ENCODE peak calls at places on chromosomes 12 and 14, in four cellular contexts. D, I, P and V are unnamed samples.

GRCh38 chr14:103052407-103052806 is 4.9 kb downstream of the CDC42BPB start:
- DNase-seq in D (no peak), I (no peak), P (no peak), V (no peak)

GRCh38 chr12:100372846-100373245 is 16.0 kb downstream of the SLC17A8 start:
- DNase-seq in D (no peak), I (no peak), P (no peak), V (no peak)

GRCh38 chr12:106170285-106170684 is 31.5 kb upstream of the NUAK1 start:
- DNase-seq in D (no peak), I (no peak), P (no peak), V (no peak)

GRCh38 chr14:69263364-69263763 is 3.4 kb downstream of the GALNT16 start:
- DNase-seq in D (no peak), I (no peak), P (no peak), V (no peak)

GRCh38 chr14:56224179-56224578 is 106.0 kb downstream of the PELI2 start:
- DNase-seq in D (no peak), I (no peak), P (no peak), V (peak)

GRCh38 chr14:23104070-23104590 is 659 bp downstream of the CIROP start:
- DNase-seq in D (no peak), I (no peak), P (no peak), V (no peak)

GRCh38 chr14:99510556-99511139 is 29.4 kb downstream of the CCNK start:
- DNase-seq in D (no peak), I (no peak), P (no peak), V (no peak)

GRCh38 chr12:26242683-26243082 is 47.3 kb downstream of the SSPN start:
- DNase-seq in D (no peak), I (no peak), P (no peak), V (no peak)

GRCh38 chr14:71932229-71932951 is at the start of gene RGS6:
- DNase-seq in D (no peak), I (peak), P (peak), V (peak)

GRCh38 chr12:102756564-102756963 is 160.5 kb downstream of the PAH start:
- DNase-seq in D (no peak), I (no peak), P (no peak), V (no peak)

GRCh38 chr14:76955575-76956252 is 72.8 kb downstream of the IRF2BPL start:
- DNase-seq in D (no peak), I (peak), P (no peak), V (peak)

GRCh38 chr12:124737772-124738635 is 125.7 kb downstream of the SCARB1 start:
- DNase-seq in D (no peak), I (no peak), P (no peak), V (no peak)

GRCh38 chr12:64877363-64878004 is 53.0 kb downstream of the TBC1D30 start:
- DNase-seq in D (no peak), I (no peak), P (no peak), V (no peak)

GRCh38 chr14:69853774-69854173 is 25.4 kb upstream of the SMOC1 start:
- DNase-seq in D (no peak), I (no peak), P (peak), V (no peak)

GRCh38 chr14:29637406-29637805 is 290.2 kb downstream of the PRKD1 start:
- DNase-seq in D (no peak), I (no peak), P (no peak), V (no peak)

GRCh38 chr14:47539065-47539464 is 136.3 kb downstream of the MDGA2 start:
- DNase-seq in D (no peak), I (peak), P (peak), V (no peak)

GRCh38 chr14:76589246-76589645 is 172.0 kb upstream of the VASH1 start:
- DNase-seq in D (no peak), I (no peak), P (no peak), V (no peak)

GRCh38 chr12:113473942-113474341 is 2.3 kb upstream of the LHX5 start:
- DNase-seq in D (no peak), I (no peak), P (no peak), V (no peak)

GRCh38 chr14:76872796-76873432 is 46.7 kb downstream of the LRRC74A start:
- DNase-seq in D (peak), I (peak), P (peak), V (peak)

GRCh38 chr14:65168840-65169239 is 66.5 kb upstream of the MAX start:
- DNase-seq in D (no peak), I (no peak), P (no peak), V (no peak)

GRCh38 chr12:22121224-22121623 is 75.2 kb downstream of the CMAS start:
- DNase-seq in D (no peak), I (peak), P (peak), V (peak)

GRCh38 chr12:57027805-57028153 is 11.4 kb upstream of the TAC3 start:
- DNase-seq in D (no peak), I (no peak), P (no peak), V (no peak)

GRCh38 chr12:69475237-69475984 is 5.2 kb downstream of the FRS2 start:
- DNase-seq in D (no peak), I (peak), P (no peak), V (peak)

GRCh38 chr14:73027546-73027945 is 640 bp upstream of the ZFYVE1 start:
- DNase-seq in D (no peak), I (no peak), P (no peak), V (no peak)

GRCh38 chr14:21525995-21526671 is at the start of gene SALL2:
- DNase-seq in D (peak), I (peak), P (peak), V (peak)

GRCh38 chr12:95624544-95624943 is 73.3 kb upstream of the USP44 start:
- DNase-seq in D (no peak), I (peak), P (no peak), V (no peak)

GRCh38 chr12:18850752-18851151 is 112.8 kb downstream of the CAPZA3 start:
- DNase-seq in D (no peak), I (no peak), P (no peak), V (no peak)

GRCh38 chr12:117522559-117522958 is 161.1 kb upstream of the NOS1 start:
- DNase-seq in D (no peak), I (no peak), P (no peak), V (no peak)

GRCh38 chr12:25424186-25424854 is 128.8 kb downstream of the LMNTD1 start:
- DNase-seq in D (no peak), I (no peak), P (no peak), V (no peak)

GRCh38 chr14:95085321-95085720 is 72.0 kb downstream of the DICER1 start:
- DNase-seq in D (no peak), I (no peak), P (no peak), V (no peak)

GRCh38 chr12:49673446-49674317 is 33.5 kb downstream of the FMNL3 start:
- DNase-seq in D (peak), I (peak), P (peak), V (no peak)

GRCh38 chr12:127146991-127147718 is 1119.8 kb upstream of the TMEM132C start:
- DNase-seq in D (no peak), I (no peak), P (no peak), V (no peak)

GRCh38 chr12:6267007-6267721 is 43.3 kb upstream of the PLEKHG6 start:
- DNase-seq in D (no peak), I (no peak), P (no peak), V (no peak)

GRCh38 chr14:34971381-34971780 is 11.4 kb upstream of the SRP54 start:
- DNase-seq in D (no peak), I (no peak), P (no peak), V (no peak)

GRCh38 chr12:20011200-20011599 is 357.1 kb upstream of the PDE3A start:
- DNase-seq in D (no peak), I (no peak), P (no peak), V (peak)

GRCh38 chr14:97120204-97121120 is 323.3 kb downstream of the VRK1 start:
- DNase-seq in D (no peak), I (no peak), P (no peak), V (no peak)

GRCh38 chr14:102088012-102088792 is 1.4 kb upstream of the HSP90AA1 start:
- DNase-seq in D (peak), I (no peak), P (peak), V (no peak)

GRCh38 chr14:32656609-32657008 is 282.1 kb upstream of the NPAS3 start:
- DNase-seq in D (no peak), I (no peak), P (no peak), V (no peak)

GRCh38 chr14:74732387-74732786 is 19.4 kb downstream of the FCF1 start:
- DNase-seq in D (no peak), I (no peak), P (no peak), V (no peak)

GRCh38 chr14:74737753-74738325 is 24.9 kb downstream of the FCF1 start:
- DNase-seq in D (no peak), I (no peak), P (no peak), V (no peak)

GRCh38 chr14:74735113-74735512 is 22.2 kb downstream of the FCF1 start:
- DNase-seq in D (no peak), I (no peak), P (no peak), V (no peak)

DNA sequence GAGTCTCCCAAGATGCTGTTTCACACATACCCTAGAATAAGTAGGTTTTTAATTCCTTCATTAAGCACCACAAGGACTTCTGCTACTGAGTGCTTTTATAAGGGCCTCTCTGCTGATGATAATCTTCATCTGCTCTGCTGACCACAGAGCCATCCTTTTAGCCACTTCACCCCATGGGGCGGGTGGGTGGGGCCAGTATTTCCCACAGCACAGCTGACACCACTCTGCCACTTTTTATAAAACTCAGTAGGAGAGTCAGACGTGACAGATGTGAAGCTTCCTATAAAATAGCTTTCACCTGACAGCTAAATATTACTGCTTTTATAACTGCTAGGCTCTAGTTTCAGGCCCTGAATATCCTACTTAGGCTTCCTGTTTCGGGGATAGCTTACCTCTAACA is 20.3 kb downstream of the FCF1 start:
- DNase-seq in D (no peak), I (no peak), P (no peak), V (no peak)
- TF ChIP-seq JUN in D (no peak), I (no peak), P (no peak), V (no peak)

GRCh38 chr12:85466906-85467305 is 186.9 kb downstream of the ALX1 start:
- DNase-seq in D (no peak), I (no peak), P (no peak), V (no peak)

GRCh38 chr12:85462888-85463287 is 182.9 kb downstream of the ALX1 start:
- DNase-seq in D (no peak), I (no peak), P (no peak), V (no peak)

GRCh38 chr12:85457026-85457425 is 177.0 kb downstream of the ALX1 start:
- DNase-seq in D (no peak), I (no peak), P (no peak), V (no peak)

DNA sequence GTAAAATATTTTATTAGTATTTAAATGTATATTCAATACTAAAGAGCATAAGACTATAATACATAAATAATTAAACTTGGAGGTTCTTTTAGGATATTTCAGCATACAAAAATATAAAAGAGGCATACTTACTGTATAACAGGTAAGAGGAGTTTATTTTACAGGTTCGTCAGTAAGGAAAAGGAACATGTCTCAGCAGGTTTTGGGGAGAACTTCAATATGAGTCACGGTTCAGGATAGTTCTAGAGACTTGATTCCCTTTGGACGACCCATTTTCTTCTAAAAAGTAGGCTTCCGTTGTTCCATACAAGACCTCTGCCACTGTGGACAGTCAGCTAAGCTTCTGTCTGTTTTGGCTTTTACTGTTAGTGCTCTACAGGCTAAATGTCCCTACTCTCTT is 181.1 kb downstream of the ALX1 start:
- DNase-seq in D (no peak), I (no peak), P (no peak), V (no peak)
- TF ChIP-seq MAFK in D (no peak), I (no peak), P (no peak), V (no peak)

GRCh38 chr12:119693006-119693405 is 25.1 kb downstream of the PRKAB1 start:
- DNase-seq in D (no peak), I (no peak), P (no peak), V (no peak)
- TF ChIP-seq JUN in D (no peak), I (no peak), P (no peak), V (no peak)

DNA sequence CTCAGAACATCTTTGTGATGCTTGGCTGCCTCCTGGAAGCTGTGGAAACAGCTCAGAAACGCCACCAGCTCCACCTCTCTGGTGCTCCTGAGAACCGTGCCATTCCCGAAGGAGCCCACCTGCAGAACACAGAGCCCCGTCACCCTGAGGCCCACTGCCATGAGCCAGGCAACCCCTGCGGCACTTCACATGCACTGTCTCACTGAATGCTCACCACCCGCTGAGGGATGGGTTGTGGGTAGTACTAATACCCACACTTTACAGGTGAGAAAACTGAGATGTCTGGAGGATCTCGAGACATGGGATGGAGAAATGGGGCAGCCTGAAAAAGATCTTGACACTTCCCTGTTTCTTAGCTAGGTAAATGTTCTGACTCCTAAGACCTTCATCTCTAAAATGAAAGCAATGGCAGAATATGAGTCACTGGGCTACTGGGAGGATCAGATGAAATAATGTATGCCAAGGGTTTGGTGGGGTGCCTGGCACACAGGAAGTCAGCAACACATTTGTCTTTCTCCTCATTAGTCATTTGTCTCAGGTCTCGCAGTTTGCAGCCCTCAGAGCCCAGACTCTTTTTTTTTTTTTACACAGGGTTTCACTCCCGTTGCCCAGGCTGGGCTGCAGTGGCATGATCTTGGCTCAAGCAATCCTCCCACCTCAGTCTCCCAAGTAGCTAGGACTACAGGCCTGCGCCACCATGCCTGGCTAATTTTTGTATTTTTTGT is 5.3 kb downstream of the OASL start:
- DNase-seq in D (no peak), I (no peak), P (no peak), V (peak)
- TF ChIP-seq MAFK in D (no peak), I (no peak), P (no peak), V (no peak)

DNA sequence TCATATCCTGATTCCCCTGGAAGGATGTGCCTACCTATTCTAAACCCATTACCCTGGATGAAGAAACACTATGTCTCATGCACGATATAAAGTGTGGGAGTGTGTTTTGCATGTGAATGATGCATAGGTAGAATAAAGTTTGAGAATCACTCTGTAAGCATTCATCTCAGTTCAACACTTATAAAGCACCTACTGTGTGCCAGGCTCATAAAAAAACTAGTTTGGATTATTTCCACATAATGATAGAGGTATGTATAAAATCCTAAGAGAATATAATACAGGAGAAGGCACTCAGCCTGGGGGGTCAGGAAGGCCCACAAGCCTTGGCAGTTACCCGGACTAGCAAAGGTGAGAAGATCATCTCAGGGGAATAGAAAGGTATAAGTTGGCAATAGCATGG is 41.1 kb upstream of the BCL2L14 start:
- DNase-seq in D (no peak), I (no peak), P (no peak), V (no peak)
- TF ChIP-seq JUN in D (no peak), I (no peak), P (no peak), V (no peak)

GRCh38 chr12:27866382-27867101 is 86.5 kb upstream of the MANSC4 start:
- DNase-seq in D (no peak), I (no peak), P (no peak), V (peak)
- TF ChIP-seq MAFK in D (no peak), I (no peak), P (no peak), V (no peak)

DNA sequence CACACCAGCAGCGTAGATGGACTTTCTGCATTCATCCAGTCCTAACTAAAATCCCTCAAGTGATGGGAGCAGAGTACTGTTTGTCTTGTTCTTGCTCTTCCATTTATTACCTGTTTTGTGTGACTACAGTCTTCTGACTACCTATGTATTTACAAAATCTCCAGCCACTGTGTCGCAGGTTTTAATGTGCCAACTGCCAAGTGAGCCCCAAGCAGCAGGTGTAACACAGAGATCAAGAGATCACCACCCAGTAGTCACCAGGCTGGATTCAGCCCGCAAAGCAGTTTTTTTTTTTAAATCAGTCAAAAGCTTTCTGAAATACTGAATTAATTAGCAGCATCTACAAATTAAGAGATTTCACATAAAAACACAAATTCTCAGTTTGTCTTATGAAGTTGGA is 724.1 kb upstream of the USP15 start:
- DNase-seq in D (no peak), I (no peak), P (no peak), V (no peak)
- TF ChIP-seq JUN in D (no peak), I (no peak), P (no peak), V (no peak)